ENCODE peak calls at places on chromosomes 12 and 14, in eight cellular contexts. L is psoas muscle, X is uterus, P is fibroblast of lung, G is Peyer's patch, W is GM23338, U is PC-3, V is mammary epithelial cell. D is an unnamed sample. For H3K4me1, the result is how much of the 10 kb centered on the place peaks cover.

GRCh38 chr12:75101805-75102204 is 107.8 kb downstream of the KCNC2 start:
- DNase-seq in L (no peak), X (no peak), P (no peak), G (no peak), W (no peak), U (no peak), V (no peak), D (no peak)

GRCh38 chr14:54804720-54805060 is 97.9 kb downstream of the GCH1 start:
- DNase-seq in L (no peak), X (no peak), P (no peak), G (no peak), W (peak), U (no peak), V (peak), D (no peak)

GRCh38 chr12:113359939-113360748 is 1.8 kb downstream of the PLBD2 start:
- DNase-seq in L (no peak), X (no peak), P (peak), G (no peak), W (peak), U (peak), V (no peak), D (no peak)

GRCh38 chr14:86237733-86238132 is 707.8 kb downstream of the FLRT2 start:
- DNase-seq in L (no peak), X (no peak), P (no peak), G (no peak), W (peak), U (no peak), V (no peak), D (no peak)

GRCh38 chr12:3655331-3655900 is 97.5 kb downstream of the CRACR2A start:
- DNase-seq in L (no peak), X (no peak), P (no peak), G (no peak), W (peak), U (peak), V (peak), D (no peak)

GRCh38 chr14:65074449-65075155 is 27.7 kb downstream of the MAX start:
- DNase-seq in L (no peak), X (no peak), P (no peak), G (no peak), W (no peak), U (no peak), V (no peak), D (no peak)

GRCh38 chr14:103149847-103150246 is 26.6 kb downstream of the TNFAIP2 start:
- DNase-seq in L (no peak), X (no peak), P (no peak), G (no peak), W (no peak), U (no peak), V (no peak), D (no peak)

GRCh38 chr14:44316647-44317432 is 190.2 kb downstream of the FSCB start:
- DNase-seq in L (no peak), X (no peak), P (peak), G (peak), W (no peak), U (peak), V (peak), D (peak)

GRCh38 chr14:94581127-94581999 is at the start of gene SERPINA5:
- DNase-seq in L (peak), X (no peak), P (peak), G (no peak), W (peak), U (peak), V (peak), D (no peak)

GRCh38 chr12:120445911-120446909 is at the start of the genes GATC and TRIAP1:
- DNase-seq in L (peak), X (peak), P (peak), G (peak), W (peak), U (peak), V (peak), D (peak)
- H3K4me3 ChIP-seq in L (peak), X (peak), P (peak), G (peak), W (peak), U (peak), V (peak), D (peak)

DNA sequence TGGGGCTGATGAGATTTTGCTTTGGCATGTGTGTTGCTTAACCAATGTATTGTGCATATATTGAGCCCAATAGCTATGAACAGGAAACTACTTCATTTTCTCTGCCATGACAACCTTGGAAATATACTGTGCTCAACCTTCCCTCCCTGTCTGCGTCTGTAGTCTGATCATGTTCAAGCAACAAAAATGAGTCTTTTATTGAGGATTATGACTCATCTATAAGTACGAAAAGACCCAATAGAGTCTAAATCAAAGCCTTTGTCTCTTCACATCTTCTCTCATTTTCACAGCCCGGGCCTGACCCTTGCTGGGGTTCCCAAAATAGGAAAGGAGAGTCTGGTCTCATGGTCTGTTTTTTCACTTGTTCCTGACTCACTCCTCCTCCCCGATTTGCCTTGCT is 158.2 kb downstream of the CAND1 start:
- DNase-seq in L (no peak), X (no peak), P (no peak), G (no peak), W (no peak), U (no peak), V (no peak), D (no peak)
- H3K4me1 ChIP-seq in L (under half), X (under half), P (under half), G (under half), W (under half), U (under half), V (under half), D (under half)

DNA sequence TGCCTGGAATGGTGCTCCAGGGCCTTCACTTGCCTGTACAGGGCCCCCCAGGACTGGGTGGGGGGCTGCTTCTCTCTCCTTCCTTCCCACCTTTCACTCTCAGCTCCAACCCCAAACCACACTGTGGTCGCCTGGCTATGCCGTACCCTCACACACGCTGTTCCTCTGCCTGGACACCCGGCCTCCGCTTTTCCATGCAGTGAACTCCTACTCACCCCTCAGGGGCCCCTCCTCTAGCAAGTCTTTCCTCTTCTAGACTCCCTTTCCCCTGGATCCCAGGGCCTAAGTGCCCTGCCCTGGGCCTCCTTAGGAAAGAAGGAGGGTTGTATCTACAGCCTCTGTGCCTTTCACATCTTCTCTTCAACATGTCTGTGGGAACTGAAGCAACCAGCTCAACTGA is 25.5 kb upstream of the DIO3 start:
- DNase-seq in L (no peak), X (no peak), P (no peak), G (no peak), W (no peak), U (no peak), V (no peak), D (no peak)
- TF ChIP-seq CTCF in L (no peak), X (no peak), P (no peak), G (no peak), W (no peak), U (no peak), V (no peak), D (no peak)

DNA sequence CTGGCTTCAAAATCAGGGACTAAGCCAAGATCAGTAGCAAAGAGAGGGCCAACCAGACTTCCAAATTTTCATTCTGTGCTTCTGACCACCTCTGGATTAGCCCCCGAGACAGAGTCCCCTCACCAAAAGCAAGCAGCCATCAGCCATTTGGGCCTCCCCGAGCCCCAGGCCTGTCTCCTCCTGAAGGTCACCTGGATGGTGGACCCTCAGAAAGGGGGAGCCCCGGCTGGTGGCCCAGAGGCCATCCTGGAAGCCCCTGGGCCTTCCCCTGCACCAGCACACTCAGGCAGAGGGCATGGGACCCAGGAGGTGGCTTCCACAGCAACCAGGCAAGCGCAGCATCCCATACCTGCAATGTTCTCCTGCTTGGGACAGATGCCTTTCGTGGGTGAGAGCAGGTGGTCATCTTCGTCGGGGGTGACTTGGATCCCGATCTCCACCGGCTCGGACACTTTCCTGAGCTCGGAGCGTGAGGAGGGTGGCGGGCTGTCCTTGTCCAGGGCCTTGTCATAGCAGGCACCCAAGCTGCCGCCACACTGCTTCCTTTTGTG is 14.8 kb downstream of the BCL11B start:
- DNase-seq in L (no peak), X (no peak), P (no peak), G (no peak), W (no peak), U (no peak), V (no peak), D (no peak)
- H3K4me3 ChIP-seq in L (no peak), X (no peak), P (no peak), G (no peak), W (no peak), U (no peak), V (no peak), D (no peak)

DNA sequence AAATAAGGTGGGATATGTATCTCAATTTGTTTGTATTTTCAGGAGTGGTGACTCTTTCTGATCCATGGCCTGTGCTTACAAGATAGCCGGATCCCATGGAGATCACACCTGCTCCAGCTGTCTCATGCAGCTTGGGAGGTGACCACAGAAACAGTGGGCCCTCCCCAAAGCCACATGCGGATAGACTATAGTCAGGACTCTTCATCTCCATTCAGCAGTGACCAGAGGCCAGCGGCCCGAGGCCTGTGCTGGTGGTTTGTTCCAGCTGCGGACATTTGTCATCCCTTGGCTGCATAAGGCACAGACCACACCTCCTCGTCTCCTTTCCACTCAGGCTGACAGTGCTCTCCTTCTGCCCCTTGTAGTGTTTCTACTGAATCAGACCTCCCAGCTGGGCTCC is 14.7 kb upstream of the WNT5B start:
- DNase-seq in L (no peak), X (no peak), P (no peak), G (no peak), W (no peak), U (no peak), V (no peak), D (no peak)
- H3K4me1 ChIP-seq in L (under half), X (under half), P (under half), G (under half), W (under half), U (under half), V (under half), D (half or more)

DNA sequence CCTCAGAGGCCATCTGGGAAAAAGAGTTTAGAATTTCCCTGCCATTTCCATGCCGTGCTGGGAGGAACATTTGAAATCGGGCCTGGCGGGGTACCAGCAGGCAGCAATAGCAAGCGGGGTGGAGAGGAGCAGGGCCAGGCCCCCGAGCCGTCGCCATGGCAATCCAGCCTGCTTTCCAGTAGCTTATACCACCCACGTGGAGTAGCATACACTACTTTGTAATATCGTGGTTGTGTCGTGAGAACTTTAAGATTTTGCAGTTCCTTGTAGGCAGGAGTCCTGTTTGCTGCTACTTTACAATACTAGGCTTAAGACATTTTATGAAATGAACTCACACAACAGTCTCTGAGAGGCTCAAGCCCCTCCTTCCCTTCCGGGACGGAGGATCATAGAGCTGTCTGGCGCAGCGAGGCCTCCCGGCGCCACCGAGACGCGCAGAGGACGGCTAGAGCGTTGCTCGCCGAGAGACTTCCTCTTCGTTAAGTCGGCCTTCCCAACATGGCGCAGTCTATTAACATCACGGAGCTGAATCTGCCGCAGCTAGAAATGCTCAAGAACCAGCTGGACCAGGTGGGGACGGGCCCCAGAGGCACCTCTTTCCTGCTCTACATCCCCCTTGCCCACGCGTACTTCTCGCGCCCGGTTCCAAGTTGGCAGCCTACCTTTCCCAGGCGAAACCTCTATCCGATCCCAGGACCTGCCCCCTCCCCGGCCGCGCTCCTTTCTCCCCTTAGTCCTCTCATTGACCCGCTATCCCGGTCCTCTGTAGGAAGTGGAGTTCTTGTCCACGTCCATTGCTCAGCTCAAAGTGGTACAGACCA is at the start of gene PFDN5:
- DNase-seq in L (peak), X (peak), P (peak), G (peak), W (peak), U (peak), V (peak), D (peak)
- TF ChIP-seq CTCF in L (peak), X (peak), P (no peak), G (no peak), W (no peak), U (no peak), V (no peak), D (peak)

D was measured in left lung.